ENCODE peak calls at places on chromosomes 1 and 21, in five cellular contexts. P is GM12878, B is K562, K is H1, Y is HepG2. D is an unnamed sample. For H4K20me1, the result is how much of the 10 kb centered on the place peaks cover.

GRCh38 chr1:18643154-18644012 is 12.7 kb downstream of the PAX7 start:
- DNase-seq in Y (peak), K (peak), P (no peak), B (peak), D (peak)

GRCh38 chr1:32767641-32768040 is 49.5 kb downstream of the YARS1 start:
- DNase-seq in K (no peak), Y (no peak), P (no peak), B (no peak), D (no peak)

GRCh38 chr1:202112864-202113689 is 9.6 kb upstream of the GPR37L1 start:
- DNase-seq in B (no peak), Y (no peak), K (no peak), P (no peak), D (no peak)

GRCh38 chr1:114482585-114482984 is 28.4 kb downstream of the TRIM33 start:
- DNase-seq in P (no peak), Y (no peak), K (no peak), B (no peak), D (peak)

GRCh38 chr21:31609081-31609480 is 50.4 kb upstream of the SOD1 start:
- DNase-seq in Y (no peak), P (no peak), B (no peak), K (no peak), D (peak)

GRCh38 chr1:194102607-194103006 is 916.2 kb upstream of the B3GALT2 start:
- DNase-seq in B (no peak), Y (peak), P (no peak), K (no peak), D (peak)

GRCh38 chr1:168379110-168379860 is 98.6 kb downstream of the TBX19 start:
- DNase-seq in K (no peak), P (no peak), Y (no peak), B (no peak), D (no peak)

GRCh38 chr1:25685211-25685750 is 68.7 kb downstream of the MAN1C1 start:
- DNase-seq in B (no peak), Y (no peak), K (no peak), P (no peak), D (no peak)

GRCh38 chr1:87149166-87150065 is 179.3 kb upstream of the LMO4 start:
- DNase-seq in K (no peak), B (no peak), Y (no peak), P (no peak), D (peak)

DNA sequence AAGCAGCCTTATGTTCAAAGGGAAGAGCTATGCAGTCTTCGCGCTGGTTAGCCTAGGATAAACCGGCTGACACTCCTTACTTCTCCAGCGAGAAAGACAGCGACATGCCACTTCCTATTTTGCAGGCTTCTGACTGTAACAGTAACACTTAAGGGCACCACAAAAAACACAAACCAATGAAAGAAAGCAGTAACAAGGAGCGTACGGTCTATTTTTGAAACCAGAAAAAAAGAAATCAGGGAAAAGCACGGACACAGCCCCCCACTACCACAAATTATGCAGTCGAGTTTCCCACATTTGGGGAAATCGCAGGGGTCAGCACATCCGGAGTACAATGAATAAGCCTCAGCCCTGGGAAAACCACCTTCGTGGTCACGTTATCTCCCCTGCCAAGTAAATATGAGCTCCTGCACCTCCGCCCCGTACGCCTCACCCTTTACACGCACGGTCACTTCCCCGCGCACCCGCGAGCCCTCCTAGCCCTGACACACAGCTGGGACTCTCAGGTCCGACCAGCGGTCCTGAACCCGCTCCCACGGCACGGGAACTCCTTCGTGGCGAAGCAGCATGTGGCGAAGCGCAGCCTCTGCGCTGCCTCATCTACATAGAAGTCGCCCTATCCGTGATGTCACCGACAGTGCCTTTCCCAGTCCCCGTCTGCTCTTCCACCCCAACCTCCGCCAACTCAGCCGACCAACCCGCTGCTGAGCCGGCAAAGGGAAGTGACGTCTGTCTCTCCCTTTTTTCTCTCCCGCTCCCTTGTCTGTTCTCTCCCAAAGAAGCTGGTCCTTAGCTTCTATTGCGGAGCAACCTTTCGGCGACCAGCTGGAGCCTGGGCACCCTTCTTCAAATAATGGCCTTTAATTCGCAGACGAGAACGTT is 40.9 kb upstream of the PPIAL4F start:
- DNase-seq in Y (peak), P (peak), K (peak), B (peak), D (peak)
- TF ChIP-seq POLR2AphosphoS5 in Y (peak), P (peak), K (peak), B (peak), D (peak)

GRCh38 chr1:57959727-57960300 is 536.0 kb upstream of the DAB1 start:
- DNase-seq in B (no peak), P (no peak), K (no peak), Y (no peak), D (no peak)
- H4K20me1 ChIP-seq in B (under half), P (under half), K (under half), Y (under half), D (under half)

GRCh38 chr1:41282679-41283317 is 40.7 kb upstream of the SCMH1 start:
- DNase-seq in B (peak), K (peak), P (no peak), Y (peak), D (peak)
- TF ChIP-seq CREB1 in B (no peak), K (no peak), P (no peak), Y (no peak), D (no peak)

GRCh38 chr1:224675589-224675988 is 59.5 kb downstream of the CNIH3 start:
- DNase-seq in Y (no peak), P (no peak), K (no peak), B (no peak), D (no peak)
- TF ChIP-seq POLR2AphosphoS5 in Y (no peak), P (no peak), K (no peak), B (no peak), D (no peak)

GRCh38 chr1:22112505-22112904 is 30.4 kb downstream of the WNT4 start:
- DNase-seq in K (no peak), B (no peak), Y (no peak), P (no peak), D (no peak)

GRCh38 chr1:22111115-22111514 is 31.8 kb downstream of the WNT4 start:
- DNase-seq in Y (no peak), B (peak), K (no peak), P (no peak), D (no peak)

GRCh38 chr1:22110016-22110415 is 32.9 kb downstream of the WNT4 start:
- DNase-seq in P (no peak), B (no peak), Y (no peak), K (no peak), D (no peak)

GRCh38 chr1:22114083-22115012 is 28.5 kb downstream of the WNT4 start:
- DNase-seq in B (no peak), K (peak), P (no peak), Y (no peak), D (no peak)

DNA sequence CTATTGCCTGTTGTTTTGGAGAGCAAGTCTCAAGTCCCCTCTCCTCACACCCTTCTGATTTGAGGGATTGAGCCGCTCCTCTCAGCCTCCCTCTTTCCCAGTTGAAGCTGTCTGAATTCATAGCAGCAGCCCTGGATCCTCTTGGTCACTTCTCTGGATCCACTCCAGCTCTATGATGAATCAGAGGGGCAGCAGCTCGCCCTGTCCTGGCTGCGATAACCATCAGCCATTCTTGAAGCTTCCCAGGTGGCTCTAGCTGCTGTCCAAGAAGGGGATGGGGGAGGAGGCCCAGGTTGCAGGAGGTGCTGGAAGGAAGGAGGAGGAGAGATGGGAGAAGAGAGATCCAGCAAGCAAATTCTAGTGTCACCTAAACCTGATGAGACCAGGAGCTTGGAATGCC is 31.3 kb downstream of the WNT4 start:
- DNase-seq in P (no peak), K (no peak), Y (no peak), B (peak), D (no peak)
- H4K20me1 ChIP-seq in P (under half), K (under half), Y (under half), B (under half), D (under half)

GRCh38 chr1:204263240-204263848 is 49.6 kb upstream of the GOLT1A start:
- DNase-seq in K (no peak), P (no peak), B (no peak), Y (no peak), D (no peak)
- TF ChIP-seq CREB1 in K (no peak), P (no peak), B (no peak), Y (no peak), D (no peak)

GRCh38 chr1:6602669-6603423 is at the start of gene KLHL21:
- DNase-seq in P (no peak), B (peak), Y (peak), K (peak), D (peak)

GRCh38 chr1:6603424-6603850 is 768 bp upstream of the KLHL21 start:
- DNase-seq in P (no peak), Y (peak), K (peak), B (peak), D (peak)

GRCh38 chr1:6601865-6602668 is 602 bp downstream of the KLHL21 start:
- DNase-seq in K (no peak), B (no peak), Y (no peak), P (no peak), D (peak)

GRCh38 chr1:6601049-6601864 is 1.4 kb downstream of the KLHL21 start:
- DNase-seq in Y (peak), K (peak), P (no peak), B (peak), D (peak)

GRCh38 chr1:6603851-6604558 is 1.3 kb upstream of the KLHL21 start:
- DNase-seq in B (peak), K (peak), P (no peak), Y (peak), D (peak)
- TF ChIP-seq POLR2AphosphoS5 in B (no peak), K (peak), P (no peak), Y (peak), D (peak)

GRCh38 chr21:46126321-46127238 is 28.7 kb downstream of the COL6A2 start:
- DNase-seq in Y (no peak), P (no peak), B (no peak), K (peak), D (no peak)

GRCh38 chr21:46122758-46123683 is 25.1 kb downstream of the COL6A2 start:
- DNase-seq in B (no peak), P (no peak), K (no peak), Y (no peak), D (no peak)

GRCh38 chr21:46125846-46126301 is 28.0 kb downstream of the COL6A2 start:
- DNase-seq in Y (no peak), K (peak), B (no peak), P (no peak), D (no peak)

GRCh38 chr21:46124083-46124925 is 26.4 kb downstream of the COL6A2 start:
- DNase-seq in K (no peak), Y (no peak), P (no peak), B (no peak), D (no peak)

DNA sequence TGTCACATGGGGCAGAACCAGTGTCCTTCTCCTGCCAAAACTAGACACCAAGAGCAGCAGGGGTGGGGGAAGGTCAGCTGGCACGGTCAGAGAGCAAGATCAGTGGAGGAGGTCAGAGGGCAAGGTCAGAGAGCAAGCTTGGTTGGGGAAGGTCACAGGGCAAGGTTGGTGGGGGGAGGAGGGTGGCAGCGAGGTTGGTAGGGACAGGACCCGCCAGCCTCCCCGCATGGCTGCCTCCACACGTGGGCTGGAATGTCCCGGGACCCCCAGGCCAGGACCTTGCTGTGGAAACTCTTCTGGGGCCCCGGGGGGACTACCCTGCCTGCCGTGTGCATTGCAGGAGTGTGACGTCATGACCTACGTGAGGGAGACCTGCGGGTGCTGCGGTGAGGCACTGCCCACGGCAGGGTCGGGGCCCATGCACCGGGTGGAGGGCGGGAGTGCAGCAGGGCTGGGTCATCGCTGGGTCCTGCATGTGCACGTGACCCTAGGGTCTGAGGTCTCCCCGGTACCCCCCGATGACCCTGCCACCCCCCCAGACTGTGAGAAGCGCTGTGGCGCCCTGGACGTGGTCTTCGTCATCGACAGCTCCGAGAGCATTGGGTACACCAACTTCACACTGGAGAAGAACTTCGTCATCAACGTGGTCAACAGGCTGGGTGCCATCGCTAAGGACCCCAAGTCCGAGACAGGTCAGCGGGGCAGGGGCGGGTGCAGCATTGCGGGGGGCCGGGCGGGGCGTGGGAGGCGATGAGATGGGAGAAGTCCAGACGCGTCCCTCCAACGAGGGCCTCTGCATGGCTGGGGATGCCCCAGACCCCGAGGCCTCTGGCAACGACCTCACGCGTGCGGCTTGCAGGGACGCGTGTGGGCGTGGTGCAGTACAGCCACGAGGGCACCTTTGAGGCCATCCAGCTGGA is 27.3 kb downstream of the COL6A2 start:
- DNase-seq in B (no peak), Y (no peak), K (peak), P (no peak), D (no peak)
- H4K20me1 ChIP-seq in B (under half), Y (under half), K (under half), P (under half), D (under half)

GRCh38 chr1:102174259-102174863 is 177.6 kb upstream of the OLFM3 start:
- DNase-seq in P (no peak), Y (peak), B (peak), K (peak), D (peak)
- TF ChIP-seq CREB1 in P (no peak), Y (no peak), B (no peak), K (no peak), D (no peak)

DNA sequence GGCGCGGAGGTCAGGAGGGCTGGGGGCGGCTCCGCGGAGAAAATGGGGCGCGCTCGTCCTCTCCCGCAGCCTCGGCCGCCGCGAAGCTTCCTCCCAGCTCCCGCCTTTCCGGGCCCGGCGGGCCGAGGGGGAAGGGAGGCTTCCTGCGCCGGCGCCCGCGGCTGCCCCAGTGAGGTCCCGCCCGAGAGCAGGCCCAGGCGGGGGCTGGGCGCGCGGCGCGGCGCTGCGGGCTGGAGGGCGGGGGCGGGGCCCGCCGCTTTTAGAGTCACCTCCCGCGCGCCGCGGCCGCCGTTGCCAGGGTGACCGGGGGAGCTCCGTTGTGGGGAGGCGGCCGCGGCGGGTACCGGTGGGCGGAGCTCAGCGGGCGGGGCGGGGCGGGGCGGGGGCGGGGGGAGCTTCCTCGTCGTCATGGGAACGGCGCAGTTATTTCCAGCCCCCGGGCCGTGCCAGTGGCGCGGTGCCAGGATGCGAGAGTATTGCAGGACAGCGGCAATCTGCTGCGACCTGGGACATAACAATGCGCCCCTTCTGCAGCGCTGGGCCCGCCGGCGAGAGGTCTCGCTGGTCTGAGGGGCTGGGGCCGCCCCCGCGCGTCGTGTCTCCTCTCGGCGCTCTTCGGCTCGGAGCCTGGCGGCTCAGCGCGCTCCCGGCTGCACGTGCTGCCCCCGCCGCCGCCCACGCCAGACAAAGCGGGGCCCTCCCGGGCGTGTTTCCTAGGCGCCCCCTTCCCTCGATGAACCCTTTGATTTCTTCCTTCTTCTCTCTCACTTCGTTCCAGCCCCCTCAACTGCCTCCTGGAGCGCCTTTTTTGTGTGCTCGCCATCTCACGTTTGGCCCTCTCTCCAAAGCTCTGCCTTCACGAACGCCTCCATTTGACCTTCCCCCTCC is 16.9 kb downstream of the IER5 start:
- DNase-seq in B (peak), K (peak), Y (peak), P (no peak), D (peak)
- TF ChIP-seq POLR2AphosphoS5 in B (peak), K (peak), Y (no peak), P (no peak), D (no peak)